ENCODE peak calls at places on chromosome 11, in eight cellular contexts. One of them, this sample, is unnamed.

GRCh38 chr11:69140635-69141034 is 15.1 kb upstream of the SMIM38 start:
- DNase-seq in AG04450: no peak
- DNase-seq in HCT116: no peak
- DNase-seq in Peyer's patch: no peak
- DNase-seq in BE2C: no peak
- DNase-seq in heart right ventricle: no peak
- DNase-seq in fibroblast of pulmonary artery: no peak
- DNase-seq in astrocyte of the cerebellum: no peak
- DNase-seq in this sample: no peak

GRCh38 chr11:73347067-73347466 is 29.1 kb upstream of the RELT start:
- DNase-seq in AG04450: no peak
- DNase-seq in HCT116: no peak
- DNase-seq in Peyer's patch: no peak
- DNase-seq in BE2C: no peak
- DNase-seq in heart right ventricle: no peak
- DNase-seq in fibroblast of pulmonary artery: no peak
- DNase-seq in astrocyte of the cerebellum: no peak
- DNase-seq in this sample: no peak

GRCh38 chr11:115126092-115126491 is 378.1 kb downstream of the CADM1 start:
- DNase-seq in AG04450: no peak
- DNase-seq in HCT116: no peak
- DNase-seq in Peyer's patch: no peak
- DNase-seq in BE2C: no peak
- DNase-seq in heart right ventricle: no peak
- DNase-seq in fibroblast of pulmonary artery: no peak
- DNase-seq in astrocyte of the cerebellum: no peak
- DNase-seq in this sample: no peak

GRCh38 chr11:112744041-112744440 is 217.2 kb upstream of the NCAM1 start:
- DNase-seq in AG04450: no peak
- DNase-seq in HCT116: no peak
- DNase-seq in Peyer's patch: no peak
- DNase-seq in BE2C: peak; percentile 66
- DNase-seq in heart right ventricle: no peak
- DNase-seq in fibroblast of pulmonary artery: no peak
- DNase-seq in astrocyte of the cerebellum: no peak
- DNase-seq in this sample: no peak

GRCh38 chr11:103798029-103798428 is 238.4 kb upstream of the DDI1 start:
- DNase-seq in AG04450: peak; percentile 20
- DNase-seq in HCT116: no peak
- DNase-seq in Peyer's patch: no peak
- DNase-seq in BE2C: no peak
- DNase-seq in heart right ventricle: peak; percentile 20
- DNase-seq in fibroblast of pulmonary artery: peak; percentile 93
- DNase-seq in astrocyte of the cerebellum: no peak
- DNase-seq in this sample: peak; percentile 86

GRCh38 chr11:76736773-76737495 is 46.2 kb upstream of the TSKU start:
- DNase-seq in AG04450: no peak
- DNase-seq in HCT116: no peak
- DNase-seq in Peyer's patch: no peak
- DNase-seq in BE2C: no peak
- DNase-seq in heart right ventricle: no peak
- DNase-seq in fibroblast of pulmonary artery: no peak
- DNase-seq in astrocyte of the cerebellum: no peak
- DNase-seq in this sample: no peak

GRCh38 chr11:132840660-132841059 is 691.6 kb downstream of the OPCML start:
- DNase-seq in AG04450: no peak
- DNase-seq in HCT116: no peak
- DNase-seq in Peyer's patch: no peak
- DNase-seq in BE2C: no peak
- DNase-seq in heart right ventricle: no peak
- DNase-seq in fibroblast of pulmonary artery: no peak
- DNase-seq in astrocyte of the cerebellum: no peak
- DNase-seq in this sample: no peak

GRCh38 chr11:113378013-113378412 is 9.6 kb upstream of the ANKK1 start:
- DNase-seq in AG04450: no peak
- DNase-seq in HCT116: no peak
- DNase-seq in Peyer's patch: no peak
- DNase-seq in BE2C: no peak
- DNase-seq in heart right ventricle: no peak
- DNase-seq in fibroblast of pulmonary artery: no peak
- DNase-seq in astrocyte of the cerebellum: no peak
- DNase-seq in this sample: no peak

GRCh38 chr11:103699216-103699615 is 337.2 kb upstream of the DDI1 start:
- DNase-seq in AG04450: no peak
- DNase-seq in HCT116: no peak
- DNase-seq in Peyer's patch: no peak
- DNase-seq in BE2C: no peak
- DNase-seq in heart right ventricle: no peak
- DNase-seq in fibroblast of pulmonary artery: no peak
- DNase-seq in astrocyte of the cerebellum: no peak
- DNase-seq in this sample: peak; percentile 25

GRCh38 chr11:129131361-129131760 is 60.8 kb downstream of the ARHGAP32 start:
- DNase-seq in AG04450: no peak
- DNase-seq in HCT116: no peak
- DNase-seq in Peyer's patch: no peak
- DNase-seq in BE2C: no peak
- DNase-seq in heart right ventricle: no peak
- DNase-seq in fibroblast of pulmonary artery: no peak
- DNase-seq in astrocyte of the cerebellum: peak; percentile 42
- DNase-seq in this sample: no peak

GRCh38 chr11:112588252-112588668 is 327.6 kb upstream of the PLET1 start:
- DNase-seq in AG04450: peak; percentile 54
- DNase-seq in HCT116: peak; percentile 83
- DNase-seq in Peyer's patch: no peak
- DNase-seq in BE2C: peak; percentile 83
- DNase-seq in heart right ventricle: peak; percentile 64
- DNase-seq in fibroblast of pulmonary artery: peak; percentile 92
- DNase-seq in astrocyte of the cerebellum: peak; percentile 87
- DNase-seq in this sample: peak; percentile 94

GRCh38 chr11:65448418-65449196 is 26.0 kb downstream of the NEAT1 start:
- DNase-seq in AG04450: no peak
- DNase-seq in HCT116: no peak
- DNase-seq in Peyer's patch: no peak
- DNase-seq in BE2C: no peak
- DNase-seq in heart right ventricle: no peak
- DNase-seq in fibroblast of pulmonary artery: peak; percentile 73
- DNase-seq in astrocyte of the cerebellum: no peak
- DNase-seq in this sample: peak; percentile 89

GRCh38 chr11:35101223-35101622 is 37.7 kb upstream of the CD44 start:
- DNase-seq in AG04450: no peak
- DNase-seq in HCT116: no peak
- DNase-seq in Peyer's patch: no peak
- DNase-seq in BE2C: no peak
- DNase-seq in heart right ventricle: no peak
- DNase-seq in fibroblast of pulmonary artery: no peak
- DNase-seq in astrocyte of the cerebellum: no peak
- DNase-seq in this sample: no peak

GRCh38 chr11:33195391-33196190 is 34.3 kb upstream of the CSTF3 start:
- DNase-seq in AG04450: no peak
- DNase-seq in HCT116: no peak
- DNase-seq in Peyer's patch: no peak
- DNase-seq in BE2C: no peak
- DNase-seq in heart right ventricle: no peak
- DNase-seq in fibroblast of pulmonary artery: peak; percentile 42
- DNase-seq in astrocyte of the cerebellum: no peak
- DNase-seq in this sample: peak; percentile 50

GRCh38 chr11:102831709-102832492 is 11.5 kb downstream of the MMP3 start:
- DNase-seq in AG04450: no peak
- DNase-seq in HCT116: no peak
- DNase-seq in Peyer's patch: peak; percentile 51
- DNase-seq in BE2C: no peak
- DNase-seq in heart right ventricle: no peak
- DNase-seq in fibroblast of pulmonary artery: no peak
- DNase-seq in astrocyte of the cerebellum: no peak
- DNase-seq in this sample: no peak

GRCh38 chr11:114075891-114076441 is 16.5 kb downstream of the ZBTB16 start:
- DNase-seq in AG04450: no peak
- DNase-seq in HCT116: peak; percentile 6
- DNase-seq in Peyer's patch: no peak
- DNase-seq in BE2C: peak; percentile 57
- DNase-seq in heart right ventricle: peak; percentile 71
- DNase-seq in fibroblast of pulmonary artery: peak; percentile 79
- DNase-seq in astrocyte of the cerebellum: peak; percentile 53
- DNase-seq in this sample: peak; percentile 90

GRCh38 chr11:97938789-97939188 is 1082.0 kb upstream of the CNTN5 start:
- DNase-seq in AG04450: no peak
- DNase-seq in HCT116: no peak
- DNase-seq in Peyer's patch: no peak
- DNase-seq in BE2C: no peak
- DNase-seq in heart right ventricle: no peak
- DNase-seq in fibroblast of pulmonary artery: no peak
- DNase-seq in astrocyte of the cerebellum: no peak
- DNase-seq in this sample: no peak

DNA sequence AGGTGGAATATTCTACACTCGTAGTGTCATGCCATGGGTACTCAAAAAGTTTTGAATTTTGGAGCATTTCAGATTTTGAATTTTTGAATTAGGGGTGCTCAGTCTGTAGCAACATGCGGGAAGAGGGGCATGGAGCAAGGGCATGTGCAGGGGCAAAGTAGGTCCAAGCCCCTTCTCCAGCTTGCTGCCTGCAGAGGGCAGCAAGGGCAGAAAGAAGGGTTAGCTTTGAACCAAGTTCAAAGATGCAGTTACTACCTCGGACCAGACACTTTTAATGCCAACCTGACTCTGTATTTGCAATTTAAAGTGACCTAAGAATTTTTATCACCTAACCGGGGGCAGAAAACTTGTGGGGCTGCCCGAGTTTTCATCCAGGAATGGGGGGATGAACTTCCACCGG is 68.2 kb downstream of the CD82 start:
- DNase-seq in AG04450: no peak
- DNase-seq in HCT116: no peak
- DNase-seq in Peyer's patch: no peak
- DNase-seq in BE2C: no peak
- DNase-seq in heart right ventricle: no peak
- DNase-seq in fibroblast of pulmonary artery: peak; percentile 12
- DNase-seq in astrocyte of the cerebellum: no peak
- DNase-seq in this sample: no peak
- TF ChIP-seq CTCF in AG04450: peak; percentile 38
- TF ChIP-seq CTCF in HCT116: peak; percentile 44
- TF ChIP-seq CTCF in Peyer's patch: no peak
- TF ChIP-seq CTCF in BE2C: peak; percentile 61
- TF ChIP-seq CTCF in heart right ventricle: peak; percentile 36
- TF ChIP-seq CTCF in fibroblast of pulmonary artery: peak; percentile 42
- TF ChIP-seq CTCF in astrocyte of the cerebellum: peak; percentile 26
- TF ChIP-seq CTCF in this sample: peak; percentile 41

GRCh38 chr11:130849215-130849568 is 67.1 kb downstream of the SNX19 start:
- DNase-seq in AG04450: no peak
- DNase-seq in HCT116: no peak
- DNase-seq in Peyer's patch: no peak
- DNase-seq in BE2C: no peak
- DNase-seq in heart right ventricle: no peak
- DNase-seq in fibroblast of pulmonary artery: peak; percentile 75
- DNase-seq in astrocyte of the cerebellum: peak; percentile 37
- DNase-seq in this sample: peak; percentile 25
- H3K4me3 ChIP-seq in AG04450: no peak overlapping the region
- H3K4me3 ChIP-seq in HCT116: no peak overlapping the region
- H3K4me3 ChIP-seq in Peyer's patch: no peak overlapping the region
- H3K4me3 ChIP-seq in BE2C: no peak overlapping the region
- H3K4me3 ChIP-seq in heart right ventricle: no peak overlapping the region
- H3K4me3 ChIP-seq in fibroblast of pulmonary artery: no peak overlapping the region
- H3K4me3 ChIP-seq in astrocyte of the cerebellum: no peak overlapping the region
- H3K4me3 ChIP-seq in this sample: no peak overlapping the region

DNA sequence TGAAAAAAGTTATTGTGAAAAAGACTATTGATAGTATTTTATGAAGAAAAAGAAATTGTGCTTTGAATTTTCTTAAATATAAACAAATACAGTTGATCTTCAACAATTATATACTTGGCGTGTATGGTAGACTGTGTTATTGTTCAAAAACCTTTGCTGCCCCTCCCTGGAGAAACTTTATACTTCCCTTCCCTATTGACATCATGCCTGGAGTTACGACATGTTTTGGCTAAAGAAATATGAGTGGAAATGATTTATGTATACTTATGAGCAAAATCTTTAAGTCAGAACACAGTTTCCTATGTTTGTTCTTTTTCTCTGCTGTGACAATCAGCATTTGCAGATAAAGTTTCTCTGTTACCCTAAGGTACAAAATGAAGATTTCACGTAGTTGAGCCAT is 243.8 kb downstream of the TMEM135 start:
- DNase-seq in AG04450: no peak
- DNase-seq in HCT116: no peak
- DNase-seq in Peyer's patch: no peak
- DNase-seq in BE2C: no peak
- DNase-seq in heart right ventricle: peak; percentile 24
- DNase-seq in fibroblast of pulmonary artery: peak; percentile 91
- DNase-seq in astrocyte of the cerebellum: peak; percentile 35
- DNase-seq in this sample: peak; percentile 92
- TF ChIP-seq CTCF in AG04450: peak; percentile 36
- TF ChIP-seq CTCF in HCT116: no peak
- TF ChIP-seq CTCF in Peyer's patch: no peak
- TF ChIP-seq CTCF in BE2C: no peak
- TF ChIP-seq CTCF in heart right ventricle: peak; percentile 43
- TF ChIP-seq CTCF in fibroblast of pulmonary artery: peak; percentile 41
- TF ChIP-seq CTCF in astrocyte of the cerebellum: peak; percentile 13
- TF ChIP-seq CTCF in this sample: peak; percentile 36

DNA sequence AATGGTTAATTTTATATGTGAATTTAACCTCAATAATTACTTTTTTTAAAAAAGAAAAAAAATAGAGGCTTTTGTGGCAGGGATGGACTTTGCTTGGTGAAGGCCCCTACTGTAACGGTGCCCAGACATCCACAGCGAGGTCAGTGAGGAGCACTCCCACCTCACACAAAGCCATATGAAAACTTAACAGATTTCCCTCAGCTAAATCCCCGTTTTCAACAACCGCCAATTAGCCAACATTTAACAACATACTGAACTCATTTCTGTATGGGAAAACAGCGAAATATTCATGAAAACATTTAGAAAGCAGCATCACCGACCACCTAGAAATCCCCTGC is 618 bp upstream of the C11orf58 start:
- DNase-seq in AG04450: no peak
- DNase-seq in HCT116: peak; percentile 4
- DNase-seq in Peyer's patch: no peak
- DNase-seq in BE2C: no peak
- DNase-seq in heart right ventricle: no peak
- DNase-seq in fibroblast of pulmonary artery: no peak
- DNase-seq in astrocyte of the cerebellum: no peak
- DNase-seq in this sample: no peak
- H3K4me3 ChIP-seq in AG04450: peak overlapping the region; percentile 83
- H3K4me3 ChIP-seq in HCT116: peak overlapping the region; percentile 86
- H3K4me3 ChIP-seq in Peyer's patch: peak overlapping the region; percentile 91
- H3K4me3 ChIP-seq in BE2C: peak overlapping the region; percentile 90
- H3K4me3 ChIP-seq in heart right ventricle: peak overlapping the region; percentile 73
- H3K4me3 ChIP-seq in fibroblast of pulmonary artery: peak overlapping the region; percentile 97
- H3K4me3 ChIP-seq in astrocyte of the cerebellum: peak overlapping the region; percentile 60
- H3K4me3 ChIP-seq in this sample: peak overlapping the region; percentile 85